ENCODE peak calls at places on chromosomes 7 and 10, in seven cellular contexts. T, O, X, C, N, L and U are unnamed samples.

GRCh38 chr10:63467833-63468232 is 2.1 kb upstream of the JMJD1C start:
- DNase-seq in C (no peak), N (peak; percentile 22), L (no peak), X (no peak), O (no peak), T (no peak), U (no peak)

GRCh38 chr10:105700327-105700726 is 1059.2 kb downstream of the SORCS3 start:
- DNase-seq in C (no peak), T (no peak), X (no peak), O (no peak), L (no peak), N (no peak), U (no peak)

GRCh38 chr10:47449102-47449978 is 34.6 kb downstream of the ANXA8 start:
- DNase-seq in X (no peak), C (no peak), L (peak; percentile 53), O (no peak), N (no peak), T (no peak), U (no peak)

GRCh38 chr7:129285195-129285594 is 60.4 kb downstream of the AHCYL2 start:
- DNase-seq in N (peak; percentile 12), L (no peak), O (no peak), C (no peak), T (no peak), X (no peak), U (no peak)

GRCh38 chr10:132110713-132111112 is 45.0 kb downstream of the JAKMIP3 start:
- DNase-seq in C (no peak), L (no peak), T (no peak), O (no peak), N (no peak), X (peak; percentile 1), U (no peak)

GRCh38 chr7:1744296-1745017 is 74.4 kb downstream of the ELFN1 start:
- DNase-seq in N (no peak), L (no peak), X (no peak), C (no peak), O (no peak), T (no peak), U (no peak)

GRCh38 chr7:37818023-37818422 is 30.4 kb upstream of the NME8 start:
- DNase-seq in O (no peak), N (no peak), T (peak; percentile 22), X (no peak), C (no peak), L (no peak), U (no peak)

GRCh38 chr7:8109196-8110022 is 140.8 kb downstream of the GLCCI1 start:
- DNase-seq in X (no peak), C (no peak), O (no peak), T (peak; percentile 28), N (peak; percentile 52), L (no peak), U (no peak)

GRCh38 chr10:57992321-57993077 is 275.2 kb downstream of the IPMK start:
- DNase-seq in O (no peak), C (no peak), N (peak; percentile 19), L (no peak), T (peak; percentile 93), X (no peak), U (no peak)

GRCh38 chr7:141294122-141294829 is 220.4 kb downstream of the TMEM178B start:
- DNase-seq in N (no peak), X (no peak), O (no peak), C (no peak), L (no peak), T (no peak), U (no peak)

GRCh38 chr7:100677308-100678095 is 4.0 kb downstream of the GNB2 start:
- DNase-seq in X (no peak), L (no peak), C (peak; percentile 56), O (no peak), T (no peak), N (no peak), U (no peak)

GRCh38 chr7:44079221-44080021 is 2.9 kb downstream of the POLM start:
- DNase-seq in T (no peak), L (no peak), O (no peak), X (no peak), C (no peak), N (no peak), U (no peak)

GRCh38 chr10:26737730-26738129 is 40.2 kb downstream of the PDSS1 start:
- DNase-seq in O (no peak), X (no peak), T (peak; percentile 68), C (no peak), L (peak; percentile 64), N (peak; percentile 55), U (peak; percentile 94)

GRCh38 chr7:55026867-55027490 is 8.2 kb downstream of the EGFR start:
- DNase-seq in C (no peak), T (peak; percentile 57), N (peak; percentile 48), X (no peak), L (no peak), O (no peak), U (no peak)

GRCh38 chr7:50141854-50142253 is 48.8 kb upstream of the ZPBP start:
- DNase-seq in O (no peak), N (no peak), X (no peak), T (no peak), L (no peak), C (no peak), U (no peak)

GRCh38 chr7:70259497-70259896 is 661.2 kb downstream of the AUTS2 start:
- DNase-seq in N (no peak), O (no peak), X (peak; percentile 15), C (no peak), T (no peak), L (no peak), U (no peak)

GRCh38 chr7:143300959-143301617 is 12.9 kb downstream of the CASP2 start:
- DNase-seq in C (no peak), T (peak; percentile 66), X (no peak), N (peak; percentile 94), O (peak; percentile 51), L (no peak), U (no peak)

GRCh38 chr7:108028111-108028510 is 25.1 kb upstream of the LAMB1 start:
- DNase-seq in C (no peak), X (no peak), L (no peak), T (no peak), N (no peak), O (no peak), U (no peak)

GRCh38 chr7:63927261-63927660 is 71.4 kb upstream of the ZNF722 start:
- DNase-seq in C (no peak), N (no peak), T (no peak), X (no peak), O (no peak), L (no peak), U (no peak)

GRCh38 chr10:69831231-69831855 is 29.6 kb downstream of the COL13A1 start:
- DNase-seq in C (no peak), N (peak; percentile 42), L (no peak), O (no peak), T (no peak), X (no peak), U (no peak)

GRCh38 chr10:101829561-101830315 is 11.5 kb upstream of the OGA start:
- DNase-seq in C (peak; percentile 67), L (peak; percentile 90), O (no peak), X (peak; percentile 45), N (no peak), T (no peak), U (peak; percentile 74)

GRCh38 chr10:130341325-130341724 is 205.1 kb downstream of the GLRX3 start:
- DNase-seq in X (no peak), N (no peak), C (no peak), T (no peak), O (no peak), L (peak; percentile 18), U (no peak)

GRCh38 chr10:76086571-76087260 is 655.3 kb downstream of the LRMDA start:
- DNase-seq in T (peak; percentile 7), O (peak; percentile 18), L (no peak), N (peak; percentile 50), C (peak; percentile 80), X (no peak), U (peak; percentile 12)

DNA sequence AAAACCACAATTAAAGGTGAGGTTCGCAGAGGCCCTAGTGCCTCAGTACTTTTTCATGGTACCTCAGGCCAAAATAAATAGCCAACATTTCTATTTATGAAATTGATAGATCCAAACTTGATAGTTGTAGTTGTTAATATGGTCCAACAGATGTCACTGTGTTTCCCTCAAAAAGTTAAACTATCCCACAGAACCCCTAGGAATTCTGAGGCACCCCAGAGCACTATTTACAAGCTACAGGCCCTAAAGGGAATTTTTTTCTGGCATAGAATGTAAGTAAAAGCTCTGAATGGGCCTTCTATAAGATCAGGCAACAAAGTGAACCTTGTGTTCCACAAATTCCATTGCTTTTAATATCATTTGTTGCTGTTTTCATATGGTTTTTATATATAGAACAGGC is 3.8 kb upstream of the ARL4A start:
- DNase-seq in X (no peak), O (no peak), T (peak; percentile 30), L (no peak), N (peak; percentile 33), C (no peak), U (no peak)
- TF ChIP-seq CTCF in X (peak; percentile 51), O (peak; percentile 54), T (peak; percentile 22), L (peak; percentile 63), N (peak; percentile 51), C (no peak), U (no peak)

DNA sequence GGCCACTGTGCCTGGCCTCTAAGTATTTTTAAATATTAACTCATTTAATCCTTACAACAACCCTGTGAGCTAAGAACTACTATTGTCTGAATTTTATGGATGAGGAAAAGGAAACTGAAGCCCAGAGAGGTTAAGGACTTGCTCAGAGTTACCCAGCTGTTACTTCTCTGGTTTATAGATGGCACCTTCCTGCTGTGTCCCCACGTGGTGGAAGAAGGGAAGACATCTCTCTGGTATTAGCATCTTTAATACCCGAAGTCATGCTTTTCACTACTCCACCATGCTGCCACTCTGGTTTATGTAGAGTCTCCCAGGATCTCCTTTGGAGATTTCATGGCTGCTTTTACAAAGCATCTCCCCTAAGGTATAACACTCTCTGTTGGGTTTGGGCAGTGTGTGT is 105.5 kb upstream of the MKLN1 start:
- DNase-seq in T (no peak), C (no peak), X (no peak), N (no peak), O (no peak), L (peak; percentile 24), U (peak; percentile 24)
- TF ChIP-seq CTCF in T (no peak), C (no peak), X (no peak), N (peak; percentile 7), O (no peak), L (peak; percentile 33), U (no peak)

GRCh38 chr7:123367508-123368122 is 166.8 kb downstream of the IQUB start:
- DNase-seq in T (peak; percentile 45), N (no peak), L (peak; percentile 32), O (no peak), X (no peak), C (no peak), U (peak; percentile 63)
- TF ChIP-seq CTCF in T (peak; percentile 72), N (peak; percentile 39), L (peak; percentile 85), O (peak; percentile 36), X (peak; percentile 73), C (peak; percentile 39), U (peak; percentile 67)

GRCh38 chr7:111098011-111098925 is 7.3 kb downstream of the LRRN3 start:
- DNase-seq in L (no peak), C (peak; percentile 47), O (no peak), T (peak; percentile 31), N (peak; percentile 58), X (peak; percentile 17), U (peak; percentile 55)

GRCh38 chr7:111103136-111103535 is 12.2 kb downstream of the LRRN3 start:
- DNase-seq in T (no peak), O (no peak), N (no peak), X (no peak), L (no peak), C (no peak), U (no peak)

GRCh38 chr7:111096997-111097396 is 6.1 kb downstream of the LRRN3 start:
- DNase-seq in C (no peak), O (no peak), L (no peak), N (no peak), T (no peak), X (no peak), U (no peak)

GRCh38 chr7:111101856-111102646 is 11.1 kb downstream of the LRRN3 start:
- DNase-seq in L (no peak), O (no peak), C (no peak), X (no peak), T (no peak), N (no peak), U (no peak)

GRCh38 chr7:111098926-111099250 is 8.0 kb downstream of the LRRN3 start:
- DNase-seq in O (no peak), X (no peak), T (no peak), C (no peak), L (no peak), N (no peak), U (no peak)
- TF ChIP-seq CTCF in O (no peak), X (no peak), T (no peak), C (no peak), L (peak; percentile 9), N (no peak), U (no peak)